ENCODE peak calls at places on chromosome 7, in ten cellular contexts. One of them, this sample, is unnamed.

GRCh38 chr7:104979167-104979841 is 34.7 kb upstream of the KMT2E start:
- DNase-seq in IMR-90: peak
- DNase-seq in PC-9: no peak
- DNase-seq in Panc1: no peak
- DNase-seq in coronary artery: no peak
- DNase-seq in A549: no peak
- DNase-seq in lower leg skin: peak
- DNase-seq in esophagus squamous epithelium: no peak
- DNase-seq in AG10803: peak
- DNase-seq in CD8-positive, alpha-beta T cell: no peak
- DNase-seq in this sample: peak

GRCh38 chr7:21923663-21924062 is 22.0 kb downstream of the CDCA7L start:
- DNase-seq in IMR-90: peak
- DNase-seq in PC-9: no peak
- DNase-seq in Panc1: no peak
- DNase-seq in coronary artery: no peak
- DNase-seq in A549: no peak
- DNase-seq in lower leg skin: no peak
- DNase-seq in esophagus squamous epithelium: no peak
- DNase-seq in AG10803: no peak
- DNase-seq in CD8-positive, alpha-beta T cell: no peak
- DNase-seq in this sample: peak

GRCh38 chr7:78924581-78924980 is 528.9 kb downstream of the MAGI2 start:
- DNase-seq in IMR-90: peak
- DNase-seq in PC-9: no peak
- DNase-seq in Panc1: no peak
- DNase-seq in coronary artery: no peak
- DNase-seq in A549: peak
- DNase-seq in lower leg skin: no peak
- DNase-seq in esophagus squamous epithelium: no peak
- DNase-seq in AG10803: peak
- DNase-seq in CD8-positive, alpha-beta T cell: no peak
- DNase-seq in this sample: peak

GRCh38 chr7:82726038-82726800 is 282.6 kb upstream of the CACNA2D1 start:
- DNase-seq in IMR-90: no peak
- DNase-seq in PC-9: no peak
- DNase-seq in Panc1: no peak
- DNase-seq in coronary artery: no peak
- DNase-seq in A549: no peak
- DNase-seq in lower leg skin: no peak
- DNase-seq in esophagus squamous epithelium: no peak
- DNase-seq in AG10803: peak
- DNase-seq in CD8-positive, alpha-beta T cell: no peak
- DNase-seq in this sample: no peak

GRCh38 chr7:87926581-87927461 is 7.2 kb upstream of the ADAM22 start:
- DNase-seq in IMR-90: no peak
- DNase-seq in PC-9: peak
- DNase-seq in Panc1: no peak
- DNase-seq in coronary artery: no peak
- DNase-seq in A549: no peak
- DNase-seq in lower leg skin: no peak
- DNase-seq in esophagus squamous epithelium: no peak
- DNase-seq in AG10803: no peak
- DNase-seq in CD8-positive, alpha-beta T cell: no peak
- DNase-seq in this sample: peak

GRCh38 chr7:142478479-142479220 is 220.8 kb upstream of the PRSS58 start:
- DNase-seq in IMR-90: peak
- DNase-seq in PC-9: peak
- DNase-seq in Panc1: no peak
- DNase-seq in coronary artery: no peak
- DNase-seq in A549: peak
- DNase-seq in lower leg skin: no peak
- DNase-seq in esophagus squamous epithelium: no peak
- DNase-seq in AG10803: peak
- DNase-seq in CD8-positive, alpha-beta T cell: no peak
- DNase-seq in this sample: peak

GRCh38 chr7:24717247-24717622 is 40.0 kb downstream of the GSDME start:
- DNase-seq in IMR-90: no peak
- DNase-seq in PC-9: no peak
- DNase-seq in Panc1: no peak
- DNase-seq in coronary artery: no peak
- DNase-seq in A549: no peak
- DNase-seq in lower leg skin: peak
- DNase-seq in esophagus squamous epithelium: no peak
- DNase-seq in AG10803: no peak
- DNase-seq in CD8-positive, alpha-beta T cell: no peak
- DNase-seq in this sample: no peak

GRCh38 chr7:67019562-67020390 is 23.1 kb downstream of the TYW1 start:
- DNase-seq in IMR-90: peak
- DNase-seq in PC-9: no peak
- DNase-seq in Panc1: peak
- DNase-seq in coronary artery: no peak
- DNase-seq in A549: no peak
- DNase-seq in lower leg skin: no peak
- DNase-seq in esophagus squamous epithelium: no peak
- DNase-seq in AG10803: peak
- DNase-seq in CD8-positive, alpha-beta T cell: no peak
- DNase-seq in this sample: no peak

GRCh38 chr7:153002164-153002563 is 242.6 kb downstream of the ACTR3B start:
- DNase-seq in IMR-90: no peak
- DNase-seq in PC-9: no peak
- DNase-seq in Panc1: no peak
- DNase-seq in coronary artery: no peak
- DNase-seq in A549: no peak
- DNase-seq in lower leg skin: no peak
- DNase-seq in esophagus squamous epithelium: no peak
- DNase-seq in AG10803: no peak
- DNase-seq in CD8-positive, alpha-beta T cell: no peak
- DNase-seq in this sample: no peak

GRCh38 chr7:90834771-90835170 is 238.7 kb downstream of the CDK14 start:
- DNase-seq in IMR-90: no peak
- DNase-seq in PC-9: no peak
- DNase-seq in Panc1: no peak
- DNase-seq in coronary artery: no peak
- DNase-seq in A549: no peak
- DNase-seq in lower leg skin: no peak
- DNase-seq in esophagus squamous epithelium: no peak
- DNase-seq in AG10803: no peak
- DNase-seq in CD8-positive, alpha-beta T cell: no peak
- DNase-seq in this sample: no peak

GRCh38 chr7:39073432-39073831 is 95.7 kb downstream of the POU6F2 start:
- DNase-seq in IMR-90: no peak
- DNase-seq in PC-9: no peak
- DNase-seq in Panc1: no peak
- DNase-seq in coronary artery: no peak
- DNase-seq in A549: no peak
- DNase-seq in lower leg skin: no peak
- DNase-seq in esophagus squamous epithelium: no peak
- DNase-seq in AG10803: no peak
- DNase-seq in CD8-positive, alpha-beta T cell: no peak
- DNase-seq in this sample: no peak

GRCh38 chr7:48389977-48390376 is 218.7 kb downstream of the ABCA13 start:
- DNase-seq in IMR-90: peak
- DNase-seq in PC-9: no peak
- DNase-seq in Panc1: peak
- DNase-seq in coronary artery: no peak
- DNase-seq in A549: no peak
- DNase-seq in lower leg skin: no peak
- DNase-seq in esophagus squamous epithelium: no peak
- DNase-seq in AG10803: peak
- DNase-seq in CD8-positive, alpha-beta T cell: no peak
- DNase-seq in this sample: peak

GRCh38 chr7:15780271-15780670 is 93.8 kb upstream of the MEOX2 start:
- DNase-seq in IMR-90: peak
- DNase-seq in PC-9: peak
- DNase-seq in Panc1: no peak
- DNase-seq in coronary artery: no peak
- DNase-seq in A549: no peak
- DNase-seq in lower leg skin: no peak
- DNase-seq in esophagus squamous epithelium: no peak
- DNase-seq in AG10803: peak
- DNase-seq in CD8-positive, alpha-beta T cell: no peak
- DNase-seq in this sample: peak

GRCh38 chr7:92768501-92769360 is 67.6 kb downstream of the CDK6 start:
- DNase-seq in IMR-90: peak
- DNase-seq in PC-9: no peak
- DNase-seq in Panc1: no peak
- DNase-seq in coronary artery: no peak
- DNase-seq in A549: no peak
- DNase-seq in lower leg skin: no peak
- DNase-seq in esophagus squamous epithelium: no peak
- DNase-seq in AG10803: peak
- DNase-seq in CD8-positive, alpha-beta T cell: no peak
- DNase-seq in this sample: no peak

DNA sequence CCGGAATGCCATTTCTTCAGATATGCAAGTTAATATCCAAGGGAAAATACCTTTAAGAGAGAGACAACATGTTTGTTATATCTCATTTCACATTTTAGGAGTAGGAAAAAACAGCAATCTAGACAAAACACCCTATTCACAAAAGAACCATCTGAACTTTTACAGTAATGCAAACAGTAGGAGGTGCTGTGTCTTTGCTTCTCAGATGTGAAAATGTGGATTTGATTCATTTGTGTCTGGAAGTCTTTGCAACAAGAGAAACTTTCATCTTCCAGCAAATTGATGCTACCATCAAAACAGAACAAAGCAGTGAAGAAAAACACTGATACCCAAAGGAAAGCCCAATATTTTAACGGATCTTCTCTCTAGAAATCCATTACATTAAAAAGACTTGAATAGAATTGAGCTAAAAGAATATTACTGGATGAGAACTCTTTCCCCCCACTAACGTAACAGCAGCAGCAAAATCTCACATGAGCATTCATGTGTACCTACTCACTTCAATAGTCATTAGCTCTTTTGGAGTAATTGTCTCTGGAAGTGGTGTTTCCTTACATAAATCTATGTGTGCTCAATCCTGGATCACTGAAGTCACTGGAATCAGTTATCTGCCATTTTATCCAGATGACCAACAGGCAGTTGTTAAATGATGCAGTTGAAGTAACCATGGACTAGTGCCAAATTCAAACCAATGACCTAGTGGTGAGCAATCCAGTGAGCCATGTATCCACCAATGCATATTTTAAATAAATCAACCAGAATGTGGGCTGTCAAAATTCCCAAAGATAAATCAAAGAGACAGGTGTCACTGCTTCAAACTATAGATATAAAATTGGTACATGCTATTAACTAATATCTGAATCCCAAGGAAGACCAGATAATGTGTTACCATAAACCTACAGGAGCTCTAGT is 1.8 kb downstream of the SEMA3C start:
- DNase-seq in IMR-90: peak
- DNase-seq in PC-9: no peak
- DNase-seq in Panc1: peak
- DNase-seq in coronary artery: no peak
- DNase-seq in A549: peak
- DNase-seq in lower leg skin: no peak
- DNase-seq in esophagus squamous epithelium: no peak
- DNase-seq in AG10803: peak
- DNase-seq in CD8-positive, alpha-beta T cell: no peak
- DNase-seq in this sample: peak
- TF ChIP-seq CTCF in IMR-90: peak
- TF ChIP-seq CTCF in PC-9: no peak
- TF ChIP-seq CTCF in Panc1: peak
- TF ChIP-seq CTCF in coronary artery: no peak
- TF ChIP-seq CTCF in A549: peak
- TF ChIP-seq CTCF in lower leg skin: no peak
- TF ChIP-seq CTCF in esophagus squamous epithelium: peak
- TF ChIP-seq CTCF in AG10803: peak
- TF ChIP-seq CTCF in CD8-positive, alpha-beta T cell: no peak
- TF ChIP-seq CTCF in this sample: peak

DNA sequence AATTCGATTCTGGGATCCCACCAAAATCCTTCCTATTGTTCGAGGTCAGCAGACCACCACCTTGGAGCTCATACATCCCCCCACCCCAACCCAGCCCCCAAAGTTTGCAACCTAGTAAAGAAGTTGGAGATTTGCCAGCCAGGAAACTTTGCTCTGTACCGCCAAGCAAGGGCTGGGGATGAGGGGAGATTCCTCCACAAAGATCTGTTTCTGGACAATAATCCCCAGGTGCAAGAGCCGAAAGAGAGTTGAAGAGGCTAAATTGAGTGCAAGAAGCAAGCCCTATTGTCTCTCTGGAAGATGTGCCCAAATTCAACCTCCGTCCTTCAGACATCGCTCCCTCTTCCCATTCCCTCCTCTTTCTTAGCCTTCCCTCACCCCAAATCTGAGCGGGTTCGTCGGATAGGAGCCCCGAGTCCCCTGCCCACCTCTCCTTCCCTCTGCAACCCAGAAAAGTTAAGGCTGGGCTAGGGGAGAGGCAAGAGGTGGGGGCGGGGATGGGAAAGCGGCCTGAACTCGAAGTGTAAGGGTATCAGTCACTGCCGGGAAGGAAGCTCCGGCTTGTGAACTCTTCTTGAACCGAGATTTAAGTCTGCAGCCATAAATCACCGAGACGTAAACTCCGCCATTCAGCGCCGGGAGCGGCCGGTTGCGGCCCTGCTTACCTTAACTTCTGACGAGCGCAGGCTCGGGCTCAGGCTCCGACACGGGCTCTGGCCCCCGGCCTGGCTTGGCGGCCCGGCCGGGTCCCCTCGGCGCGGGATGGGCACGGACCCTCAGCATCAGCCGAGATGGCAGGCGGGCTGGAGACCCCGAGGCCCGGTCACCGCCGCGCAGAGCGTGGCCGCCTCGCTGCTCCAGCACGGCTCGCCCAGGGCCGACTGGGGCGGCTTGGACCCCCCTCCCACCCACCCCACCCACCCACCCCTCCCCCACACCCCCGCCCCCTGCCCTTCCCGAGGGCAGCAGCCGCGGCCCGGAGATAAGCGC is 10.8 kb upstream of the HOXA2 start:
- DNase-seq in IMR-90: peak
- DNase-seq in PC-9: peak
- DNase-seq in Panc1: no peak
- DNase-seq in coronary artery: peak
- DNase-seq in A549: peak
- DNase-seq in lower leg skin: no peak
- DNase-seq in esophagus squamous epithelium: no peak
- DNase-seq in AG10803: no peak
- DNase-seq in CD8-positive, alpha-beta T cell: no peak
- DNase-seq in this sample: no peak
- H3K4me3 ChIP-seq in IMR-90: peak
- H3K4me3 ChIP-seq in PC-9: peak
- H3K4me3 ChIP-seq in Panc1: peak
- H3K4me3 ChIP-seq in coronary artery: peak
- H3K4me3 ChIP-seq in A549: peak
- H3K4me3 ChIP-seq in lower leg skin: no peak
- H3K4me3 ChIP-seq in esophagus squamous epithelium: peak
- H3K4me3 ChIP-seq in AG10803: peak
- H3K4me3 ChIP-seq in CD8-positive, alpha-beta T cell: no peak
- H3K4me3 ChIP-seq in this sample: peak

GRCh38 chr7:19982841-19983835 is 209.7 kb upstream of the TMEM196 start:
- DNase-seq in IMR-90: peak
- DNase-seq in PC-9: no peak
- DNase-seq in Panc1: no peak
- DNase-seq in coronary artery: no peak
- DNase-seq in A549: peak
- DNase-seq in lower leg skin: peak
- DNase-seq in esophagus squamous epithelium: no peak
- DNase-seq in AG10803: peak
- DNase-seq in CD8-positive, alpha-beta T cell: no peak
- DNase-seq in this sample: peak
- TF ChIP-seq CTCF in IMR-90: peak
- TF ChIP-seq CTCF in PC-9: peak
- TF ChIP-seq CTCF in Panc1: no peak
- TF ChIP-seq CTCF in coronary artery: no peak
- TF ChIP-seq CTCF in A549: peak
- TF ChIP-seq CTCF in lower leg skin: no peak
- TF ChIP-seq CTCF in esophagus squamous epithelium: no peak
- TF ChIP-seq CTCF in AG10803: peak
- TF ChIP-seq CTCF in CD8-positive, alpha-beta T cell: no peak
- TF ChIP-seq CTCF in this sample: peak

GRCh38 chr7:106332186-106332585 is 47.4 kb upstream of the NAMPT start:
- DNase-seq in IMR-90: no peak
- DNase-seq in PC-9: no peak
- DNase-seq in Panc1: no peak
- DNase-seq in coronary artery: no peak
- DNase-seq in A549: no peak
- DNase-seq in lower leg skin: no peak
- DNase-seq in esophagus squamous epithelium: no peak
- DNase-seq in AG10803: peak
- DNase-seq in CD8-positive, alpha-beta T cell: no peak
- DNase-seq in this sample: no peak
- H3K4me3 ChIP-seq in IMR-90: no peak
- H3K4me3 ChIP-seq in PC-9: no peak
- H3K4me3 ChIP-seq in Panc1: no peak
- H3K4me3 ChIP-seq in coronary artery: no peak
- H3K4me3 ChIP-seq in A549: no peak
- H3K4me3 ChIP-seq in lower leg skin: no peak
- H3K4me3 ChIP-seq in esophagus squamous epithelium: no peak
- H3K4me3 ChIP-seq in AG10803: no peak
- H3K4me3 ChIP-seq in CD8-positive, alpha-beta T cell: no peak
- H3K4me3 ChIP-seq in this sample: no peak